ENCODE peak calls at places on chromosome 12, in four cellular contexts. N, A, V and D are unnamed samples.

GRCh38 chr12:27539191-27539631 is 15.2 kb downstream of the PPFIBP1 start:
- DNase-seq in N (peak), A (no peak), V (no peak), D (no peak)

GRCh38 chr12:58503731-58504520 is 416.4 kb downstream of the LRIG3 start:
- DNase-seq in N (peak), A (no peak), V (no peak), D (no peak)

GRCh38 chr12:65891987-65892481 is 67.8 kb downstream of the HMGA2 start:
- DNase-seq in N (peak), A (peak), V (no peak), D (no peak)

GRCh38 chr12:113292091-113292490 is 42.8 kb downstream of the SLC8B1 start:
- DNase-seq in N (peak), A (no peak), V (no peak), D (no peak)

GRCh38 chr12:104641862-104642261 is 185.1 kb downstream of the CHST11 start:
- DNase-seq in N (no peak), A (peak), V (peak), D (no peak)

GRCh38 chr12:89324437-89324836 is 27.9 kb downstream of the DUSP6 start:
- DNase-seq in N (no peak), A (no peak), V (no peak), D (no peak)

GRCh38 chr12:86724716-86725115 is 468.5 kb upstream of the MGAT4C start:
- DNase-seq in N (peak), A (no peak), V (no peak), D (no peak)

GRCh38 chr12:1845010-1845409 is 24.6 kb downstream of the LRTM2 start:
- DNase-seq in N (no peak), A (no peak), V (no peak), D (no peak)

GRCh38 chr12:50314629-50315312 is 31.5 kb upstream of the LIMA1 start:
- DNase-seq in N (peak), A (no peak), V (peak), D (peak)

GRCh38 chr12:130948751-130949150 is 5.0 kb upstream of the ADGRD1 start:
- DNase-seq in N (no peak), A (no peak), V (no peak), D (no peak)

GRCh38 chr12:45343269-45344051 is 127.6 kb downstream of the ANO6 start:
- DNase-seq in N (peak), A (no peak), V (no peak), D (no peak)

GRCh38 chr12:11794311-11794710 is 144.8 kb downstream of the ETV6 start:
- DNase-seq in N (no peak), A (no peak), V (no peak), D (no peak)

GRCh38 chr12:32301216-32301615 is 98.1 kb upstream of the FGD4 start:
- DNase-seq in N (no peak), A (no peak), V (no peak), D (no peak)

GRCh38 chr12:70469221-70469820 is 103.2 kb downstream of the KCNMB4 start:
- DNase-seq in N (no peak), A (no peak), V (no peak), D (no peak)

GRCh38 chr12:21169878-21170472 is 39.0 kb downstream of the SLCO1B1 start:
- DNase-seq in N (peak), A (peak), V (peak), D (peak)

GRCh38 chr12:94140556-94140955 is 7.8 kb upstream of the PLXNC1 start:
- DNase-seq in N (peak), A (peak), V (peak), D (peak)

GRCh38 chr12:77943466-77943865 is 112.8 kb downstream of the NAV3 start:
- DNase-seq in N (peak), A (no peak), V (peak), D (no peak)

GRCh38 chr12:3418609-3419469 is 72.2 kb upstream of the PRMT8 start:
- DNase-seq in N (no peak), A (peak), V (no peak), D (no peak)

GRCh38 chr12:13223941-13224340 is 27.4 kb downstream of the EMP1 start:
- DNase-seq in N (peak), A (no peak), V (no peak), D (no peak)

GRCh38 chr12:538731-539539 is 79.2 kb downstream of the B4GALNT3 start:
- DNase-seq in N (peak), A (peak), V (no peak), D (no peak)

GRCh38 chr12:101599311-101599710 is 4.5 kb downstream of the MYBPC1 start:
- DNase-seq in N (no peak), A (no peak), V (no peak), D (no peak)

GRCh38 chr12:28460420-28461130 is 270.3 kb downstream of the CCDC91 start:
- DNase-seq in N (no peak), A (no peak), V (no peak), D (no peak)

GRCh38 chr12:99259040-99259934 is 388.3 kb upstream of the GARIN6 start:
- DNase-seq in N (peak), A (no peak), V (peak), D (peak)

GRCh38 chr12:51840966-51841365 is 7.6 kb downstream of the FIGNL2 start:
- DNase-seq in N (no peak), A (no peak), V (no peak), D (no peak)

GRCh38 chr12:750356-751191 is 1.8 kb upstream of the WNK1 start:
- DNase-seq in N (no peak), A (no peak), V (peak), D (no peak)

GRCh38 chr12:110906088-110906487 is 14.3 kb downstream of the MYL2 start:
- DNase-seq in N (no peak), A (no peak), V (peak), D (no peak)

GRCh38 chr12:50241178-50241577 is 42.1 kb downstream of the LIMA1 start:
- DNase-seq in N (no peak), A (no peak), V (no peak), D (no peak)

GRCh38 chr12:104049278-104050257 is at the start of gene GLT8D2:
- DNase-seq in N (peak), A (peak), V (peak), D (peak)

GRCh38 chr12:112705037-112705632 is 86.4 kb upstream of the RPH3A start:
- DNase-seq in N (no peak), A (no peak), V (no peak), D (no peak)

DNA sequence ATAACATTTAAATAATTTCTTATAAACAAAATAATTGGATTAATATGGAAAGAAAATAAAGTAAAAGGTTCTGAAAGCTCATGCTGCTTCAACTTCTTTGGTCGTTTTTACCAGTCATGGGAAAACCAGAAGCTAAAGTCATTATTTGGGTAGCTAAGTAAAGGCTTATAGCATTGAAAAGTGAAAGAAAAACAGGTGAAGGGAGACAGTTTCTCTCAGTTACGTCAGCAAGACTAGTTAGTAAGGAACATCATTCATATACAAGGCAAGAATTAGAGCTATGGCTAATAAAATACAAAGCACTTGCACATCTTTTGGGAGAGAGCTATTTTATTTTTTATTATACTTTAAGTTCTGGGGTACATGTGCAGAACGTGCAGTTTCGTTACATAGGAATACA is 170.3 kb upstream of the SYT10 start:
- DNase-seq in N (no peak), A (no peak), V (no peak), D (no peak)
- TF ChIP-seq CTCF in N (no peak), A (no peak), V (no peak), D (no peak)

GRCh38 chr12:57230381-57231155 is 1.1 kb downstream of the SHMT2 start:
- DNase-seq in N (no peak), A (no peak), V (no peak), D (no peak)

GRCh38 chr12:57231276-57232021 is 1.9 kb downstream of the SHMT2 start:
- DNase-seq in N (no peak), A (no peak), V (no peak), D (no peak)

GRCh38 chr12:57227315-57228115 is 2.0 kb upstream of the SHMT2 start:
- DNase-seq in N (no peak), A (no peak), V (no peak), D (no peak)

GRCh38 chr12:57229634-57230380 is at the start of gene SHMT2:
- DNase-seq in N (peak), A (peak), V (peak), D (peak)

DNA sequence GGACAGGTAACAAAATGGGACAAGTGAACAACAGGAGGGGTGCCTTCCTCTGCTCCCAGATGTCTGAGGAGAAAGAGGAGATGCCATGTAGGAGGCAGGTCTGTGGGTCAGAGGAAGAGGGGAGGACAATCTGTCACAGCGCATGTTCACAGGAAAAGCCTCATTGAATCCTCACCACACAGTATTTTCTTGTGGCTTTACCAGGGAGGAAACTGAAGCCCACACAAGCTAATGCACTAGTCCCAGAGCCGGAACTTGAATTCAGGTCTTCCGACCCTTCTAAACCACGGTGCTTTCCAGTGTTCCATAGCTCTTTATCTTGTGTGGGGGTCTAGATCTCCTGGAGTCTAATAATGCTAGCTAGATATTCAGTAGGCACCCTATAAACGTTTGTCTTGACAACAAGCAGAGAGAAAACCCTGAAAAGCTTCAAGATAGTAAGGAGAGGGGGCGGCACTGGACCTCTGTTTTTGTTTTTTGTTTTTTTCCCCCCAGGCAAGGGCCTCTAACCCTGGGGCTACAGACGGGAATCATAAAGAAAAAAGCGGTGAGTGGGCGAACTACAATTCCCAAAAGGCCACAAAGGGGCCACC is 374 bp upstream of the SHMT2 start:
- DNase-seq in N (no peak), A (no peak), V (peak), D (no peak)
- TF ChIP-seq CTCF in N (no peak), A (peak), V (no peak), D (no peak)

DNA sequence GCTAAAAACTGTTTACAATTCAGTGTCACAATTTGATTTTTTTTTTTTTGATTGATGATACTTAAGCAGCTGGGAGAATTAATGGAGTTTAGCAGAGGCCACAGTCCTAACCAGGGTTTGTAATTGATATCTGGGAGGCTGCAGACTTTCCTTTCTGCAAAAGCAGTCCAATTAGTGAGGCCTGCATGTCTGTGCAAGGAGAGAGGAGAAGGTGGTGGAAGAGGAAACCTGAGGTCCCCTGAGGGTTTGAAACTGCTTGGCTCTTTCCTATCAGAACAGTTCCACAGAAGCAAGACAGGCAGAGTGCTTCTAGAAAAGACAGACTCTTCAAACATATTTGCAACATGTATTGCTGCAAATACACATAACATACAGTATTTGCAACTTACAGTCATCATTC is 160.8 kb upstream of the KRR1 start:
- DNase-seq in N (no peak), A (no peak), V (peak), D (no peak)
- TF ChIP-seq CTCF in N (no peak), A (no peak), V (no peak), D (no peak)

GRCh38 chr12:123983822-123984485 is 10.9 kb downstream of the ZNF664 start:
- DNase-seq in N (peak), A (peak), V (peak), D (no peak)
- TF ChIP-seq CTCF in N (peak), A (peak), V (peak), D (peak)

GRCh38 chr12:80958162-80958561 is 20.4 kb upstream of the LIN7A start:
- DNase-seq in N (no peak), A (no peak), V (peak), D (no peak)
- TF ChIP-seq CTCF in N (no peak), A (no peak), V (no peak), D (no peak)

GRCh38 chr12:6753772-6754356 is 923 bp upstream of the MLF2 start:
- DNase-seq in N (no peak), A (no peak), V (no peak), D (no peak)
- TF ChIP-seq CTCF in N (peak), A (peak), V (no peak), D (no peak)

GRCh38 chr12:118727196-118727595 is 254.1 kb upstream of the SRRM4 start:
- DNase-seq in N (no peak), A (no peak), V (no peak), D (no peak)

GRCh38 chr12:118727967-118728366 is 253.4 kb upstream of the SRRM4 start:
- DNase-seq in N (no peak), A (no peak), V (no peak), D (no peak)
- TF ChIP-seq CTCF in N (no peak), A (no peak), V (no peak), D (no peak)

DNA sequence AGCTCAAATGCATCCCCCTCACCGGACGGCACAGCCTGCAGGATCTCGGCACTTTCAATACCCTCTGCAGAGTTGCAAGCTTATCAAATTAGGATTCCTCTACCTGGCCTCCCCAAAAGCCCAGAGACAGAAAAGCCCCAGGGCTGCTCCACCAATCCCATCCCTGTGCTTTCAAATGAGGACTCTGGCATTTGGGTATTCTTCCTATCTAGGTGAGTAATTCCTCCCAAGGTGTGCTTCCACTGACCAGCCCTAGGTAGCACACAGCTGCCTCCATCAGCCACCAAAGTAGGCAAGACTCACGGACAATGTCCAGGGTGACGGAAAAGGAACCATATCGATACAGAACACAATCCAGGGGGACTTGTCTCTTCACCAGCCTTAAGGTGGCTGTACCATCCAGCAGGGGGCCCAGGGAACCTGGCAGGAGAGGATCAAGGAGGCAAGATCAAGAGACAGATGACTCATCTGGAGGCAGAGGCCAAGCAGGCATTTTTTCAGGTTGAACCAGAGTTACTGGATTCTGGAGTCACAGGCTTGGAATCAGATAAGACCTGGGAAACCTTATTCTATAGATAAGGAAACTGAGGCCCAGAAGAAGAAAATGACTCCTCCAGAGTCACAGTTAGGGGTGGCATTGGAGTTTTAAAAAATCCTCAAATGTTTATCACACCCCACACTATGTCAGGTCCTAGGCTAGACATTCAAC is 9.9 kb downstream of the PMEL start:
- DNase-seq in N (peak), A (peak), V (peak), D (no peak)
- TF ChIP-seq CTCF in N (peak), A (peak), V (peak), D (peak)